ENCODE peak calls at places on chromosomes 5 and 9, in four cellular contexts. V is AG09309, T is lower lobe of right lung, Q is tibial artery. Y is an unnamed sample.

GRCh38 chr9:16343249-16344237 is 526.9 kb downstream of the BNC2 start:
- DNase-seq in V (no peak), Q (no peak), T (no peak), Y (no peak)

GRCh38 chr5:175706499-175706898 is 48.6 kb downstream of the HRH2 start:
- DNase-seq in V (no peak), T (no peak), Q (peak), Y (no peak)

GRCh38 chr9:101702257-101702656 is 36.2 kb downstream of the GRIN3A start:
- DNase-seq in Q (no peak), V (no peak), T (no peak), Y (no peak)

GRCh38 chr9:30382271-30382670 is 2002.2 kb upstream of the ACO1 start:
- DNase-seq in V (no peak), T (no peak), Q (no peak), Y (peak)

GRCh38 chr5:167699434-167699833 is 592.0 kb upstream of the WWC1 start:
- DNase-seq in V (peak), T (no peak), Q (no peak), Y (peak)

GRCh38 chr5:144332265-144332664 is 161.6 kb downstream of the KCTD16 start:
- DNase-seq in V (no peak), Q (no peak), T (no peak), Y (no peak)

GRCh38 chr5:143641549-143641955 is 170.4 kb upstream of the HMHB1 start:
- DNase-seq in T (no peak), V (no peak), Q (no peak), Y (no peak)

GRCh38 chr5:1782385-1783213 is 17.0 kb downstream of the MRPL36 start:
- DNase-seq in T (no peak), Q (no peak), V (no peak), Y (no peak)

GRCh38 chr9:30522486-30522885 is 1862.0 kb upstream of the ACO1 start:
- DNase-seq in T (no peak), V (no peak), Q (no peak), Y (no peak)

GRCh38 chr5:161966544-161966943 is 101.0 kb upstream of the GABRG2 start:
- DNase-seq in V (no peak), T (no peak), Q (no peak), Y (no peak)

GRCh38 chr9:77945798-77946197 is 85.8 kb downstream of the GNAQ start:
- DNase-seq in V (no peak), Q (no peak), T (no peak), Y (no peak)
- H3K4me3 ChIP-seq in V (no peak), Q (peak), T (peak), Y (no peak)

GRCh38 chr9:87548159-87548558 is 50.5 kb downstream of the DAPK1 start:
- DNase-seq in Q (no peak), V (no peak), T (no peak), Y (no peak)

GRCh38 chr9:87543251-87543650 is 45.6 kb downstream of the DAPK1 start:
- DNase-seq in V (no peak), Q (no peak), T (no peak), Y (no peak)

GRCh38 chr9:87547665-87548064 is 50.0 kb downstream of the DAPK1 start:
- DNase-seq in V (no peak), Q (no peak), T (no peak), Y (no peak)

GRCh38 chr9:87546704-87547103 is 49.0 kb downstream of the DAPK1 start:
- DNase-seq in V (no peak), T (no peak), Q (no peak), Y (no peak)

GRCh38 chr9:87545858-87546257 is 48.2 kb downstream of the DAPK1 start:
- DNase-seq in V (no peak), Q (no peak), T (no peak), Y (no peak)
- H3K4me3 ChIP-seq in V (no peak), Q (no peak), T (no peak), Y (no peak)

DNA sequence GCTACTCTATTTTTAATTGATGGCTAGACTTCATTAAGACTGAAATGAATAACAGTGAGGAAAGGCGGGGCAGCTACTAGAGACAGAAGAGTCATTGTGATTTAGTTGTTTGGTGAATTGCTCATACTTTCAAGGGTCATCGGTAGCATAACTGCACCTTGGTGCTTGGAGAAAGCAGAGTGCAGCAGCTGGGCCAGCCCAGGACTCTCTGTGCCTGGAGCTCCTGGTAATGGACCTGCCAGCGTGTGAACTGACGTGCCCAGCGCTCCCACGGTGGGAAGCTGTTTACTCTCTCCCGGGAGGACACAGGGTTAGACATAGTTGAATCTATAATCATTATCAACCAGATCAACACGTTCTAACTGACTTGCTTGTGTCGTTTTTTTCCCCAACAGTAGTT is 42.9 kb downstream of the LURAP1L start:
- DNase-seq in Q (no peak), T (peak), V (no peak), Y (no peak)
- H3K4me3 ChIP-seq in Q (no peak), T (no peak), V (no peak), Y (no peak)

GRCh38 chr9:75063556-75064305 is 24.2 kb downstream of the NMRK1 start:
- DNase-seq in T (no peak), V (no peak), Q (no peak), Y (no peak)
- H3K4me3 ChIP-seq in T (no peak), V (no peak), Q (no peak), Y (no peak)

DNA sequence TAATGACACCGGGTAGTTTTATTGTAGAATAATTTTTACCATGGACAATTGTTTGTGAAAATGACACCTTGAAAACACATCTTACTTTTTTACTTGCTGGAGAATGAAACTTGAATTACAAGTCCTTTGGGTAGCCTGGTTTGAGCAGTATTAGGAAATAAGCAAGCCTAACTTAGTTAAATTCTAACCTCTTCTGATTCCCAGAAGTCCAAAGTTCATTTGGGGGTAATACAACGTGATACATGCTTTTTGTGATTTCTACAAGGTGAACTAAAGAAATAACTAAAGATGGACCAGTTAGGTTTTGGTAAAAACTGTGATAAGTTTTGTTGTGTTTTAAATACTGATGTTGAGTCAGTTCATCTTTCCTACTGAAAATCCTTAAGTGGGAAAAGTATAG is 135.4 kb upstream of the DMRT1 start:
- DNase-seq in V (no peak), Q (no peak), T (no peak), Y (no peak)
- H3K4me3 ChIP-seq in V (no peak), Q (peak), T (peak), Y (no peak)

GRCh38 chr9:128343855-128344254 is 3.5 kb downstream of the SLC27A4 start:
- DNase-seq in Q (no peak), V (no peak), T (no peak), Y (no peak)
- H3K4me3 ChIP-seq in Q (no peak), V (no peak), T (no peak), Y (no peak)